ENCODE peak calls at places on chromosomes 1 and 21, in ten cellular contexts. I, J, B, R, Q, P, N, T, Z and O are unnamed samples.

GRCh38 chr1:200042437-200043329 is 15.2 kb downstream of the NR5A2 start:
- DNase-seq in P (no peak), I (no peak), T (no peak), N (no peak), Z (peak), Q (no peak), J (peak), R (no peak), B (no peak), O (no peak)

GRCh38 chr1:28246427-28246832 is 10.5 kb downstream of the ATP5IF1 start:
- DNase-seq in Z (peak), P (no peak), I (no peak), R (no peak), N (no peak), J (no peak), T (no peak), Q (peak), B (no peak), O (no peak)

GRCh38 chr1:167837334-167837733 is 76.6 kb downstream of the ADCY10 start:
- DNase-seq in J (no peak), N (no peak), T (no peak), Q (no peak), Z (no peak), P (no peak), B (no peak), I (no peak), R (no peak), O (no peak)

GRCh38 chr1:182280521-182280920 is 111.1 kb downstream of the GLUL start:
- DNase-seq in Q (no peak), P (no peak), B (no peak), I (no peak), T (no peak), N (no peak), Z (no peak), J (no peak), R (no peak), O (no peak)

GRCh38 chr1:29649375-29650040 is 413.2 kb downstream of the PTPRU start:
- DNase-seq in I (no peak), J (no peak), T (no peak), R (no peak), Q (no peak), P (peak), B (no peak), N (no peak), Z (peak), O (no peak)

GRCh38 chr1:172054172-172054571 is 212.9 kb downstream of the DNM3 start:
- DNase-seq in R (no peak), N (no peak), B (no peak), P (no peak), Q (peak), Z (peak), J (no peak), T (no peak), I (no peak), O (no peak)

GRCh38 chr1:32498751-32499150 is 33.9 kb downstream of the ZBTB8B start:
- DNase-seq in P (peak), T (no peak), N (no peak), R (no peak), Q (no peak), Z (no peak), J (no peak), B (no peak), I (no peak), O (no peak)

GRCh38 chr1:90412563-90412962 is 304.5 kb downstream of the BARHL2 start:
- DNase-seq in Q (no peak), R (no peak), T (no peak), Z (no peak), N (no peak), B (no peak), P (no peak), J (no peak), I (no peak), O (no peak)

GRCh38 chr1:156926175-156926574 is 5.7 kb downstream of the LRRC71 start:
- DNase-seq in Q (peak), T (no peak), R (peak), P (no peak), Z (peak), N (peak), J (no peak), B (peak), I (peak), O (peak)

GRCh38 chr1:2528016-2528415 is 1.6 kb upstream of the PANK4 start:
- DNase-seq in R (no peak), Q (no peak), B (no peak), J (no peak), P (peak), N (no peak), T (no peak), Z (no peak), I (peak), O (peak)

GRCh38 chr21:36155603-36156338 is 853 bp upstream of the DOP1B start:
- DNase-seq in Z (no peak), T (no peak), N (peak), I (no peak), R (peak), Q (no peak), P (peak), B (no peak), J (peak), O (peak)

GRCh38 chr21:44855572-44855971 is 17.9 kb downstream of the PTTG1IP start:
- DNase-seq in B (peak), Q (no peak), N (no peak), J (no peak), Z (no peak), T (no peak), P (no peak), R (peak), I (no peak), O (no peak)

GRCh38 chr1:89465201-89465600 is 59.4 kb upstream of the LRRC8B start:
- DNase-seq in I (no peak), R (no peak), N (no peak), P (no peak), T (no peak), Q (peak), Z (no peak), B (no peak), J (no peak), O (no peak)

GRCh38 chr1:15731735-15732685 is 4.0 kb upstream of the SLC25A34 start:
- DNase-seq in J (no peak), Q (no peak), R (no peak), B (no peak), P (no peak), I (no peak), N (no peak), Z (no peak), T (no peak), O (no peak)

GRCh38 chr1:198472997-198473396 is 67.5 kb downstream of the ATP6V1G3 start:
- DNase-seq in T (no peak), P (no peak), Z (no peak), N (no peak), Q (no peak), I (no peak), R (no peak), B (no peak), J (no peak), O (no peak)

GRCh38 chr1:116489231-116489697 is 81.6 kb downstream of the CD58 start:
- DNase-seq in I (peak), R (peak), J (no peak), T (no peak), Q (peak), N (no peak), Z (peak), P (no peak), B (no peak), O (no peak)

GRCh38 chr21:46604329-46604974 is 430 bp downstream of the S100B start:
- DNase-seq in N (no peak), I (no peak), P (no peak), J (no peak), B (no peak), R (no peak), Z (no peak), Q (no peak), T (no peak), O (no peak)
- H3K4me3 ChIP-seq in N (no peak), I (no peak), P (no peak), J (no peak), B (no peak), R (no peak), Z (no peak), Q (no peak), T (no peak), O (peak)

GRCh38 chr1:100353988-100354387 is 1.7 kb downstream of the CDC14A start:
- DNase-seq in I (no peak), Q (no peak), B (no peak), Z (peak), P (no peak), R (no peak), T (peak), J (no peak), N (no peak), O (no peak)
- H3K4me3 ChIP-seq in I (no peak), Q (no peak), B (no peak), Z (peak), P (peak), R (peak), T (peak), J (peak), N (peak), O (peak)

GRCh38 chr1:24139846-24140425 is 3.0 kb downstream of the IL22RA1 start:
- DNase-seq in B (peak), N (no peak), R (peak), I (no peak), P (no peak), Z (no peak), T (no peak), Q (no peak), J (no peak), O (no peak)

GRCh38 chr1:24140741-24141181 is 2.2 kb downstream of the IL22RA1 start:
- DNase-seq in I (no peak), N (no peak), J (peak), T (no peak), P (no peak), Z (no peak), B (peak), Q (no peak), R (peak), O (no peak)

GRCh38 chr1:24141311-24141997 is 1.5 kb downstream of the IL22RA1 start:
- DNase-seq in Q (no peak), Z (no peak), P (no peak), N (no peak), J (no peak), R (no peak), T (no peak), I (no peak), B (peak), O (no peak)

GRCh38 chr1:24139159-24139489 is 3.8 kb downstream of the IL22RA1 start:
- DNase-seq in T (no peak), J (no peak), Z (no peak), R (no peak), B (no peak), I (no peak), N (no peak), Q (no peak), P (no peak), O (no peak)

GRCh38 chr1:24142546-24143431 is at the start of gene IL22RA1:
- DNase-seq in P (peak), J (peak), Z (peak), N (no peak), I (peak), B (peak), R (peak), Q (no peak), T (peak), O (peak)
- H3K4me3 ChIP-seq in P (peak), J (peak), Z (peak), N (peak), I (no peak), B (peak), R (peak), Q (peak), T (peak), O (peak)

DNA sequence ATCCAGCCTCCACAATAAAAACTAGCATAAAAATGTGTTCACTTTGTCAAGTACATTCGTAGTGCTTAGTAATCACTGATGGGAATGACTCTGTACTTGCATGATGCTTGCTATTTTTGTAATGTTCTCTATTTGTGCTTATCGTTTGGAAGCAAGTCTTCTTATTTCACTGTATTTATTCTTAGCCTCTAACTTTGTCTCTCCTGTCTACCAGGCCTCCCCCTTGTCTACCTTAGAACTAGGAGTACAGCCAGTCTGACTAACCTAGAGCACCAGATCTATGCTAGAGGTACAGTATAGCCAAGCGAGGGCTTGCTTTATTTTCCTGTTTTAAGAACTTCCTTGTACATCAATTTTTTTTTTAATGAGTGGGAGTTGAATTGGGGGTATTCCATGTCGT is 108.2 kb downstream of the VPS13D start:
- DNase-seq in B (no peak), I (no peak), T (no peak), J (no peak), Z (no peak), P (no peak), N (no peak), R (no peak), Q (no peak), O (no peak)
- H3K4me3 ChIP-seq in B (no peak), I (no peak), T (no peak), J (no peak), Z (no peak), P (no peak), N (no peak), R (no peak), Q (no peak), O (no peak)

GRCh38 chr1:58251415-58252073 is 295.0 kb downstream of the OMA1 start:
- DNase-seq in I (no peak), N (no peak), J (no peak), T (no peak), B (no peak), Z (peak), P (no peak), Q (peak), R (no peak), O (no peak)
- H3K4me3 ChIP-seq in I (no peak), N (no peak), J (no peak), T (no peak), B (no peak), Z (no peak), P (no peak), Q (no peak), R (no peak), O (no peak)

GRCh38 chr1:109763646-109764415 is at the start of gene EPS8L3:
- DNase-seq in B (peak), N (peak), T (no peak), J (peak), P (peak), I (no peak), Q (no peak), Z (no peak), R (peak), O (peak)

GRCh38 chr1:109764561-109765482 is 1.1 kb upstream of the EPS8L3 start:
- DNase-seq in J (peak), B (peak), T (no peak), P (peak), R (peak), I (no peak), N (peak), Q (no peak), Z (no peak), O (peak)

GRCh38 chr1:109765483-109765815 is 1.7 kb upstream of the EPS8L3 start:
- DNase-seq in Q (no peak), N (peak), B (no peak), P (peak), T (no peak), J (no peak), R (peak), I (no peak), Z (no peak), O (peak)

GRCh38 chr1:109767596-109768334 is 4.0 kb upstream of the EPS8L3 start:
- DNase-seq in B (peak), Q (no peak), T (no peak), I (peak), R (peak), J (peak), P (peak), Z (no peak), N (peak), O (peak)

DNA sequence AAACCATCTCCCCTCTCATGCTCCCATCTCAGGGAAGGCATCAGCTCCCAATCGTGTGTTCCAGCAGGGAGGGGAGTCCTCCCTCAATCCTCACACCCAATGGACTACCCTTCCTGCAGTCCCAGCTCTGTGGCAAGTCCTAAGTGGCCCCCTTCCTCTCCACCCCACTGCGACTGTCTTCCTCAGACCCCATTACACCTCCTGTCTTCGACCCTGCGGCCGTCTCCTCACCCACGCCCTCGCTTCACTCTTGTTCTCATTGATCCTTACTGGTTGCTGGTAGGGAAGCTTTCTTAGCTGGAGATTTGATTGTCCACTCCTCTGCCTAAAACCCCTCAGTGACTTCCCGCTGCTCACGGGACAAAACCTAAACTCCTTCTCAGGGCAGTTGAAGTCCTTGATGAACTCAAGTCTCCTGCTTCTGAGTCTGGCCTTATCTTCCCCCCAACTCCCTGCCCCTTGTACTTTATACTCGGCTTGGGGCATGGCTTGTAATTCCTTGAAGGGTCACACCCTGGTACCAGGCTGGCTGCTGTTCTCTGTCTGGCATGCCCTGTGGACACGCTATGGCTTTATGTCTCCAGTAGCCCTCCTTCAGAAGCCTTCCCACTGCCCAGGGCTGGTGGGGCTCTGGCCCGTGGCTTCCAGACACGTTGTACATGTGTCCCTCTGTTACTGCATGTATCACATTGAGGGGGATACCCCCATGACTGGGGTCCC is 2.3 kb upstream of the EPS8L3 start:
- DNase-seq in B (peak), J (peak), Q (no peak), T (no peak), Z (no peak), I (no peak), R (peak), N (no peak), P (peak), O (peak)
- H3K4me3 ChIP-seq in B (no peak), J (no peak), Q (no peak), T (no peak), Z (no peak), I (no peak), R (no peak), N (no peak), P (no peak), O (no peak)

DNA sequence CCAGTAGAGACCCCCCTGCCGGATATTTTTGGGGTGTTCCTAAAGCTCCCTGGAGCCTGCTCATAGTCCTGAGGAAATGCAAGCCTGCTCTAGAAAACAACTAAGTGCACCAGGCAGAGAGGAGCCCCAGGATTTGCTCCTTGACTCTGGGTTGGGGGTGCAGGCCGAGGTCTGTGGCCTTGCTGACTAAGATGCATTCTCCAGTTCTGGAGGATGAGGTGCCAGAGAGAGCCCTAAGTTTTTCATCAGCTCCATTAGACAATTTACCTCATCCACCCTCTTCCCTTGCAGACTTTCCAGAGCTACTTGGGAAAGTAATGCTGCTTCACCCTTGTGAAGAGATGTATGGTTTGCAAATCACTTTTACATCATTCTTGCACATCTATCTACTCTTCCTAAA is 9.1 kb downstream of the TUFT1 start:
- DNase-seq in N (no peak), R (no peak), Q (no peak), B (peak), J (no peak), T (no peak), P (peak), Z (peak), I (no peak), O (no peak)
- H3K4me3 ChIP-seq in N (no peak), R (no peak), Q (no peak), B (no peak), J (no peak), T (no peak), P (no peak), Z (no peak), I (no peak), O (no peak)

GRCh38 chr1:3651939-3652537 is at the start of gene TP73:
- DNase-seq in Z (peak), R (peak), P (no peak), N (no peak), T (no peak), B (peak), I (no peak), J (peak), Q (no peak), O (no peak)
- H3K4me3 ChIP-seq in Z (no peak), R (no peak), P (peak), N (peak), T (no peak), B (peak), I (no peak), J (peak), Q (no peak), O (peak)

DNA sequence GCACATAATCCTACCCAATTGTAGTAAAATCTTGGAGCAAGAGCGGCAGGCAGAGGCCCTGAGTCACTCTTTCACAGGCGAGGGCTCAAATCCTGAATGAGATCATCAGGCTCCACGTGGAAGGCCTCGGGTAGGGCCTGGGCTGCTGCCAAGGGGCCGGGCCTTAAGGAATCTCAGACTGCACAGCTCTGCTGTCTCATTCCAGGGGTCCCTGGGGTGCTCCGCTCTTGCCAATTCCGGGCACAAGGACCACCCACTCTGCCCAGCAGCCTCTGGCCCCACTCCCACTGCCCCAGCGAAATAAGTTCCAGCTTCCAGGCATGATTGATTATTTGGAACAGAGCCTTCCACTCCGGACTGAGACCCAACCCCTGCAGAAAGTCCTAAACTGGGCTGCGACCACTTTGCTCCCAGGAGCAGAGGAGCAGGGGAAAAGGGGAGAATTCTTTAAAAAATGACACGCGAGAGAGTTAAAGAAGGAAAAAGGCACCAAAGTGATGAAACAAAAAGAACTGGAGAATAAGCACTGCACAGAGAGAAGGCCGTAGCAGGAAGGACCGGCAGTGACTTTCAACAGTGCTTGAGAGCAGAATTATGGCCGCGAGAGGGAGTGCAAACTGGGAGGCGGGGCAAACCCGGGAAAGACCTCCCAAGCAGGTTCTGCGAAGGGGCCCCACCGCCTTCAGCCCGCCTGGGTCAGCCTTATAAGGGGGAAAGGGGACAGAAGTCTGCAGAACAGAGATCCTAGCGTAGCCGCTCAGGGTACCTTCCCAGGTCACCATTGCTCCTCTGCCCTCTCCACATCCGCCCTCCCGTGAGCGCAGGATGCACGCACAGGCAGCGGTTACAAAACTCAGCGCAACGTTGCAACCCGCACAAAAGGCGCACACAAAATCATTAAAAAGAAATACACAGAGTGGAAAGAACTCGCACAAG is 2.0 kb downstream of the ADAMTS1 start:
- DNase-seq in J (peak), T (peak), R (peak), N (peak), Q (peak), Z (peak), I (peak), P (peak), B (peak), O (peak)
- H3K4me3 ChIP-seq in J (peak), T (peak), R (peak), N (peak), Q (peak), Z (peak), I (no peak), P (peak), B (peak), O (peak)